ENCODE peak calls at places on chromosomes 1 and 21, in four cellular contexts. W is IMR-90, H is Calu3, G is SK-N-SH. A is an unnamed sample.

GRCh38 chr1:200036616-200037270 is 9.2 kb downstream of the NR5A2 start:
- DNase-seq in H (no peak), W (no peak), G (no peak), A (peak)

GRCh38 chr1:220880726-220881506 is 1.7 kb downstream of the HLX start:
- DNase-seq in H (no peak), W (peak), G (peak), A (peak)

GRCh38 chr1:153365696-153366095 is 8.0 kb downstream of the S100A9 start:
- DNase-seq in W (no peak), G (no peak), H (no peak), A (no peak)

GRCh38 chr1:185159966-185160365 is 3.0 kb downstream of the SWT1 start:
- DNase-seq in H (no peak), W (peak), G (no peak), A (no peak)

GRCh38 chr1:91751281-91751680 is 134.7 kb downstream of the TGFBR3 start:
- DNase-seq in H (no peak), G (no peak), W (peak), A (no peak)

GRCh38 chr1:183231545-183231944 is 45.5 kb downstream of the LAMC2 start:
- DNase-seq in H (no peak), G (no peak), W (no peak), A (no peak)

GRCh38 chr1:30307182-30307581 is 416.2 kb downstream of the MATN1 start:
- DNase-seq in G (no peak), H (no peak), W (no peak), A (no peak)

GRCh38 chr1:41508290-41508689 is 23.8 kb upstream of the EDN2 start:
- DNase-seq in H (no peak), G (no peak), W (no peak), A (no peak)

DNA sequence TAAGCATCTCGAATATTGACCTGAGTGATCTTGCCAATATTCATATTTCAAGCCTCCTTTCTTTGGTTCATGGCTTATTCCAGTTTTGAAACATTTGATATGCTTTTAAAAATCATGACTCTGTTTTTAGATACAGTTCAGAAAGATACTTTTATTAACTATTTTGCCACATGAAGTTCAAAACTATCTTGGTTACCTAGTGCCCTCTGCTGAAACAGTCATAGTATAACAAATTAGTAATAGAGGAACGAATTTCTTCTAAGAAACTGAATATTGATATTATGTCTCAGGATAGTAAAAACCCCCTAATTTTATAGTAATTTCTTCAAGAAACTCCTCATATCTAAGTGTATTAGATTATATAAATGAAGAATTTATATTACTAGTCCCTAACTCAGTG is 52.6 kb upstream of the RC3H1 start:
- DNase-seq in W (peak), H (no peak), G (peak), A (no peak)
- TF ChIP-seq CTCF in W (peak), H (peak), G (peak), A (no peak)

GRCh38 chr1:174998569-174999215 is 1.1 kb upstream of the CACYBP start:
- DNase-seq in H (peak), W (peak), G (peak), A (peak)
- TF ChIP-seq CTCF in H (peak), W (peak), G (peak), A (peak)

DNA sequence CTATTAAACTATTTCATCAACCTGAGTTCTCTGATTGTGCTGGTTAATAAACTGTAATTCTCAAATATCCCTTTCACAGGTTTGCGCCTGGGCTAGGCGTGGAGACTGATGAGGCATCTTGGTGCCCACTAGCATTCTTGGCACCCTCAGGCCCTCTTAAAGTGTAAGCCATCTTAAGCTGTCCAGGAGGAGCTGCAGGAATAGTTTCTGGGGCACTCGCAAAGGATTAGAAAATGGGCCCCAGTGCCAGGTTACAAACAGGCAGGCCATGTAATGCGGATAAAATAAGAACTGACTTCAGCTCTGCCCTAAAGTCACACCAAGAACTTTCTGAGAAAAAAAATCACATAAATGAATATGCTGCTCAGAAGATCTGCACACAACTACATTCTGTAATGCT is 1.1 kb downstream of the CASQ2 start:
- DNase-seq in G (no peak), W (no peak), H (no peak), A (no peak)
- TF ChIP-seq CTCF in G (no peak), W (no peak), H (no peak), A (no peak)

DNA sequence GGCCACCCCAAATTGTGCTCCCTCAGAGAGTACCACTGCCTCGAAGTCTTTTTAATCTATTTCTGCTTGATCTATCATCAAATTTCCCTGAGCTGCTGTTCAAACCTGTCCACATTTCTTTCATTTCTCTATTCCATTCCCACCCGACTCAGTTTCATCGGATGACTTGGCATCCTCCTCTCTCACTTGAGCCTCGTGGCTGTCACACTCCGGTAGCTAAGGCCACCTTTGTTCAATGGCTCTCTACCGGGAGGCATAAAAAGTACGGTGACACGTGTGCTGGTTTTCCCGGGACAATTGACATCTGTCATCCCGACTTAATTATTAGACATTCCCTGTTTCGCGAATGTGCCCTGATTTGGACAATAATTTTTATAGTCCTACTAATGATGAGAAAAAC is 22.6 kb downstream of the MIS18A start:
- DNase-seq in W (no peak), H (no peak), G (no peak), A (no peak)
- TF ChIP-seq CTCF in W (no peak), H (no peak), G (no peak), A (no peak)

DNA sequence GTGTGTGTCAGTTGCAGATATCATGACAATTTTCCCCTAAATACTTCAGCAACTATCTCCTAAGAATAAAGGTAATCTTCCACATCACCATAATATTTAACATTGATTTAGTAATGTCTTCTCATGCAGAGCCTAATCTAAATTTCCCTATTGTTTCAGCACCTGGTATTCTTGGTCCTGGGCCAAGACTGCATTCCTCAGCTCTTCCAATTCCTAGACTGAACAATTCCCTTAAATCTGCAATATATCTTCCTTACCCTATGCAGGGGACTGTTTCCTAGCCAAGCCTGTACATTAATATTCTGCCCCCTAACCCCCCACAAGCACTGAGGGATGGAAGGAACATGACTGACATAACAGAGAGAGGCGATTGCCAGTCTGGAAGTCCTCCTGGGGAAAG is 28.7 kb upstream of the DISP1 start:
- DNase-seq in W (no peak), G (no peak), H (no peak), A (no peak)
- TF ChIP-seq CTCF in W (no peak), G (no peak), H (no peak), A (no peak)

GRCh38 chr1:59720716-59721115 is 94.0 kb upstream of the HOOK1 start:
- DNase-seq in W (no peak), H (no peak), G (no peak), A (no peak)

GRCh38 chr1:59714966-59715365 is 99.8 kb upstream of the HOOK1 start:
- DNase-seq in G (no peak), W (no peak), H (no peak), A (no peak)

GRCh38 chr1:59718989-59719360 is 95.8 kb upstream of the HOOK1 start:
- DNase-seq in W (no peak), H (no peak), G (no peak), A (no peak)

GRCh38 chr1:59716551-59717231 is 98.1 kb upstream of the HOOK1 start:
- DNase-seq in H (no peak), G (no peak), W (no peak), A (no peak)

DNA sequence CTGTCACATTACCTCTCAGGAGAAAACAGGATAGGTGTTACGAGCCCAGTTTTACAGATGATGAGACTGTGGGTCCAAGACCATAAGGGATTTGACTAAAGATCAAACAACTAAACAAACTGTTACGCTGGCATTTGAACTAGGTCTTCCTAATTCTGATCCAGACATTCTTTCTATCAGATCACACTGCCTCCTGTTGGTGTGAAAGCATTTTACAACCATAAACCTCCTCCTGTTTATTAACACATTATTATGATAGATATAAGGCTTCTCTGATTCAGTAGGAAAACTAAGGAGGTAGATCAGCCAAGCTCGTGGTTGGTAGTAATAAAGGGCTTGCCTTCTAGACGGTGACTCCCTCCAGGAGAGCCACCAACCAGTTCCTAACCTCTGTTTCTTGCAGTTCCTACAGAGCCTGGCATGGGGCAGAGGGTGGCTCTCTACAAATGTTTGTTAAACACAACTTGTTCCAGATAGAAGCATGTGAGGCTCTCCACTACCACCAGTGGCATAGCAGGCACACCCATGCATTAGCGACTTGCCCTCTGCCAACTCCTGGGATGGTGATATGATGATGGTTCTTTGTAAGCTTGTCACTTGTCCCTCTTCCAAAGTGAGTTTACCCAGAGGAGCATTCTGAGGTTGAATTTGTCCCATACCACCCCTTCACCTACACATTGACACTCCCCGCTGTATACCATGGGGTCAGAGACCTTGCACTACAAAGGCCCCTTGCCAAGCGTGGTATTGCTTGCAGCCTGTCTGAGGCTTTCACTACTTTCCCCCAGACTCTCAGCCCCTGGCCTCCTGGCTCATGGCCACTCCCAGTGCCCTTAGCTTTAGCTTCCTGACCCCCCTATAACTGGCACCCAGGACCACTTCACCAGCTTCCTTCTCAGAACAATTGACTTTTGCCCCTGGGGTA is 96.4 kb upstream of the HOOK1 start:
- DNase-seq in H (no peak), W (no peak), G (no peak), A (no peak)
- TF ChIP-seq CTCF in H (peak), W (peak), G (peak), A (peak)

DNA sequence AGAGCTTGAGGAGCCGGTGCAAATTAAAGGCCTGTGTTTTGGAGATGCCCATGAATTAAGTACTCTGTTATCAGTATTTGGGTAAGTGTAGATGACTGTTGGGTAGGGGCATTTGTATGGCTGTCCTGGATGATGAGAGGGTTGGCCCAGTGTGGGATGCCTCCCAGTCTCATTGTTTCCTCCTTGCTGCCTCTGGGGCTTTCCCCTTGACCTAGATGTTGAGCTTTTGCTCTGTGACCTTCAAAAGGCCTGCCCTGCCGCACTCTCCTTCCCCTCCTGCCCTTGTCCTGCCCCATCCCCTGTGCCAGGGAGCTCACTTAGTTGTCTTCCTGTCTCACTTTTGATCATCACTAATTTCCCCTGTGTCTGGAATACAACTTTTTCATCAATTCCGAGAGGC is 10.0 kb downstream of the GALNT2 start:
- DNase-seq in H (no peak), W (no peak), G (no peak), A (no peak)
- TF ChIP-seq CTCF in H (no peak), W (no peak), G (no peak), A (no peak)

DNA sequence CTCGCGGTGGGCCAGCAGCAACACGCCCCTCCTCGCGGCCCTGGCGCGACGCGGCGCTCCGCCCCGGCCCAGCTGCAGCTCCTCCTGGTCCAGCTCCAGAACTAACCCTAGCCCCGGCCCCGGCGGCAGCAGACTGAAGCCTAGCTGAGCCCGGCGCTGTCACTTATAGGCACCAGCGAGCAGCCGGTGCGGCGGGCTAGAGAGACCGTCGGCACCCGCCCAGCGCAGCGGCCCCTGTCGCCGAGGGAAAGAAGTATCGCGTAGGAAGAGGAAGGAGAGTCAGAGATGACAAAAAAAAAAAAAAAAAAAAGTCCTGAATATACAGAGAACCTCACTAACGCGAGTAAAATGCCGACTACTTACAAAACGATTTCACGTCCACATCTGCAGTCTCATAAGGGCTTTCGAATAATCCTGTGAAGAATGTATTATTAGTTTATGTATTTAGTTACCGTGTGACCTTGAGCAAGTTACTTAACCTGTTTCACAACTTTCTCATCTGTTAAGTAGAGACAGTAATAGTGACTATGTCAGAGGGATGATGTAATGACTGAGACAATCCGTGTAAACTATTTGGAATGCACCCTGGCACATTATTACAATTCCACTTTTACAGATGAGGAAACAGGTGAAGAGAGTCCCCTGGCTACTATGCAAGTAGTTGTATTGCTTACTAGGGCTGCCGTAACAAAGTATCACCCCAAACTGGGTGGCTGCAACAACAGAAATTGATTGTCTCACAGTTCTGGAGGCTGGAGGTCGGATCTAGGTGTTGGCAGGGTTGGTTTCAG is at the start of gene SLC9A1:
- DNase-seq in G (peak), W (peak), H (peak), A (peak)
- TF ChIP-seq CTCF in G (peak), W (peak), H (no peak), A (peak)

DNA sequence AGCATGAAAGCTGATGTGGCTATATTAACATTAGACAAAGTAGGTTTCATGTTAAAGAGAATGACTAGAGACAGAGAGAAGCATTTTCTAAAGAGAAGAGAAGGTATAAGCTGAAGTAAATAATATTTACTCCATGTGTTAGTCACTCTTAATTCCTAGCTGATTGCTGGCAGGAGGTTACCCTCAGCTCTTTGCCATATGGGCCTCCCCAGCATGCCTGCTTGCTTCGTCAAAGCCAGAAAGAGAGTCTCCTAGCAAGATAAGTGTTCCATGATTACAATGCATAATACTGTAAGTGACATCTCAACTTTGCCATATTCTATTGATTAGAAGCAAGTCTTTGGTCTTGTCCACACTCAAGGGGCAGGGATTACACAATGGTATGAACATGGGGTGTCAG is 276.5 kb upstream of the PLXNA2 start:
- DNase-seq in G (no peak), H (no peak), W (no peak), A (no peak)
- TF ChIP-seq CTCF in G (no peak), H (no peak), W (no peak), A (no peak)